ENCODE peak calls at places on chromosomes 11 and 22, in ten cellular contexts. X, F, J, B, V, M, Y, A, K and H are unnamed samples.

GRCh38 chr11:11076276-11076675 is 218.4 kb upstream of the ZBED5 start:
- DNase-seq in X (no peak), F (no peak), J (no peak), B (no peak), V (no peak), M (no peak), Y (no peak), A (no peak), K (no peak), H (no peak)

GRCh38 chr11:46254135-46254491 is 23.3 kb upstream of the CREB3L1 start:
- DNase-seq in X (no peak), F (no peak), J (no peak), B (no peak), V (no peak), M (no peak), Y (no peak), A (no peak), K (no peak), H (no peak)

GRCh38 chr11:44574620-44575287 is 9.3 kb downstream of the CD82 start:
- DNase-seq in X (peak), F (peak), J (no peak), B (no peak), V (no peak), M (peak), Y (peak), A (no peak), K (no peak), H (no peak)

GRCh38 chr11:2093575-2094353 is 45.4 kb downstream of the IGF2 start:
- DNase-seq in X (no peak), F (no peak), J (no peak), B (peak), V (peak), M (no peak), Y (no peak), A (no peak), K (no peak), H (no peak)

GRCh38 chr11:61022311-61023085 is 51.0 kb downstream of the CD6 start:
- DNase-seq in X (peak), F (no peak), J (no peak), B (no peak), V (no peak), M (peak), Y (no peak), A (no peak), K (no peak), H (no peak)

GRCh38 chr11:112881461-112881860 is 79.8 kb upstream of the NCAM1 start:
- DNase-seq in X (no peak), F (no peak), J (no peak), B (peak), V (peak), M (no peak), Y (no peak), A (peak), K (no peak), H (peak)

GRCh38 chr11:4891996-4892640 is 10.4 kb downstream of the OR51T1 start:
- DNase-seq in X (no peak), F (no peak), J (no peak), B (no peak), V (no peak), M (no peak), Y (peak), A (no peak), K (no peak), H (no peak)

GRCh38 chr11:132402056-132402684 is 1031.8 kb downstream of the NTM start:
- DNase-seq in X (no peak), F (no peak), J (no peak), B (peak), V (no peak), M (peak), Y (peak), A (peak), K (no peak), H (peak)

GRCh38 chr11:36409152-36409713 is 100.8 kb downstream of the TRAF6 start:
- DNase-seq in X (peak), F (no peak), J (no peak), B (no peak), V (no peak), M (peak), Y (peak), A (no peak), K (no peak), H (no peak)

GRCh38 chr22:39090426-39091064 is 6.5 kb upstream of the APOBEC3H start:
- DNase-seq in X (peak), F (peak), J (peak), B (no peak), V (no peak), M (peak), Y (no peak), A (no peak), K (peak), H (no peak)

GRCh38 chr11:19803506-19803998 is 90.9 kb downstream of the NAV2 start:
- DNase-seq in X (no peak), F (no peak), J (no peak), B (no peak), V (no peak), M (no peak), Y (no peak), A (no peak), K (no peak), H (no peak)

GRCh38 chr11:113681711-113682410 is 24.2 kb downstream of the TMPRSS5 start:
- DNase-seq in X (no peak), F (no peak), J (no peak), B (no peak), V (no peak), M (no peak), Y (no peak), A (no peak), K (no peak), H (no peak)

GRCh38 chr11:20110908-20111669 is 49.2 kb downstream of the DBX1 start:
- DNase-seq in X (peak), F (no peak), J (peak), B (peak), V (no peak), M (peak), Y (peak), A (peak), K (peak), H (peak)

GRCh38 chr22:48780597-48781277 is 1046.9 kb downstream of the BRD1 start:
- DNase-seq in X (no peak), F (no peak), J (no peak), B (no peak), V (no peak), M (no peak), Y (no peak), A (no peak), K (no peak), H (no peak)

GRCh38 chr11:15146271-15147003 is 31.7 kb downstream of the INSC start:
- DNase-seq in X (no peak), F (no peak), J (no peak), B (no peak), V (no peak), M (no peak), Y (peak), A (no peak), K (no peak), H (no peak)

GRCh38 chr11:132187391-132187790 is 817.0 kb downstream of the NTM start:
- DNase-seq in X (no peak), F (no peak), J (no peak), B (no peak), V (no peak), M (no peak), Y (no peak), A (no peak), K (no peak), H (no peak)

GRCh38 chr11:65427691-65428577 is 5.3 kb downstream of the NEAT1 start:
- DNase-seq in X (peak), F (peak), J (no peak), B (no peak), V (peak), M (peak), Y (peak), A (no peak), K (no peak), H (no peak)

GRCh38 chr22:17734197-17734596 is 40.1 kb downstream of the BID start:
- DNase-seq in X (peak), F (no peak), J (no peak), B (no peak), V (no peak), M (peak), Y (peak), A (no peak), K (no peak), H (no peak)

GRCh38 chr11:117572129-117572528 is 224.9 kb downstream of the DSCAML1 start:
- DNase-seq in X (no peak), F (no peak), J (no peak), B (no peak), V (peak), M (no peak), Y (no peak), A (no peak), K (no peak), H (no peak)

GRCh38 chr11:70660059-70660888 is 261.9 kb downstream of the CTTN start:
- DNase-seq in X (no peak), F (no peak), J (no peak), B (no peak), V (no peak), M (no peak), Y (no peak), A (no peak), K (no peak), H (no peak)

GRCh38 chr11:2988996-2989395 is 3.1 kb downstream of the NAP1L4 start:
- DNase-seq in X (no peak), F (no peak), J (no peak), B (no peak), V (no peak), M (no peak), Y (peak), A (no peak), K (no peak), H (no peak)

GRCh38 chr11:77201370-77201769 is 73.3 kb downstream of the MYO7A start:
- DNase-seq in X (no peak), F (no peak), J (no peak), B (no peak), V (peak), M (no peak), Y (no peak), A (no peak), K (no peak), H (no peak)

GRCh38 chr11:106714179-106714578 is 304.1 kb downstream of the GUCY1A2 start:
- DNase-seq in X (no peak), F (no peak), J (no peak), B (no peak), V (no peak), M (no peak), Y (peak), A (no peak), K (no peak), H (no peak)

GRCh38 chr22:31651667-31652066 is 10.3 kb downstream of the PISD start:
- DNase-seq in X (no peak), F (no peak), J (no peak), B (no peak), V (no peak), M (no peak), Y (no peak), A (no peak), K (no peak), H (no peak)